ENCODE peak calls at places on chromosome 5, in seven cellular contexts. J is Right ventricle myocardium superior; G is anterior cingulate cortex; D is NCI-H1436; I is body of pancreas; O is CD4-positive, CD25-positive, alpha-beta regulatory T cell; M is stimulated activated CD4-positive, alpha-beta T cell treated with anti-CD3 and anti-CD28 coated beads, Interleukin-4, amount 100 ng/mL, for 4 hours. S is an unnamed sample.

GRCh38 chr5:137217599-137218200 is 281.4 kb downstream of the SPOCK1 start:
- DNase-seq in I (no peak), D (no peak), G (no peak), J (no peak), M (no peak), O (no peak), S (no peak)

GRCh38 chr5:77915346-77915745 is 139.2 kb upstream of the TBCA start:
- DNase-seq in I (no peak), G (no peak), M (no peak), J (no peak), D (no peak), O (no peak), S (no peak)

GRCh38 chr5:82745016-82745415 is 332.2 kb downstream of the TMEM167A start:
- DNase-seq in D (no peak), I (no peak), M (no peak), G (no peak), O (no peak), J (no peak), S (no peak)

GRCh38 chr5:143051244-143052058 is 281.3 kb downstream of the ARHGAP26 start:
- DNase-seq in D (peak), O (no peak), M (no peak), J (no peak), G (no peak), I (peak), S (no peak)

GRCh38 chr5:97408331-97408730 is 225.3 kb upstream of the RIOK2 start:
- DNase-seq in D (no peak), J (no peak), M (no peak), I (no peak), O (no peak), G (no peak), S (no peak)

GRCh38 chr5:152237531-152237930 is 167.5 kb downstream of the NMUR2 start:
- DNase-seq in D (no peak), O (no peak), J (no peak), I (no peak), M (no peak), G (no peak), S (no peak)

GRCh38 chr5:102295534-102296228 is 403 bp downstream of the SLCO4C1 start:
- DNase-seq in O (no peak), D (no peak), I (peak), G (no peak), J (peak), M (no peak), S (peak)

GRCh38 chr5:171391996-171392577 is 4.4 kb downstream of the NPM1 start:
- DNase-seq in I (no peak), D (no peak), J (no peak), M (no peak), G (no peak), O (no peak), S (no peak)

GRCh38 chr5:171492781-171493180 is 73.3 kb downstream of the FGF18 start:
- DNase-seq in I (no peak), M (no peak), D (no peak), O (no peak), J (no peak), G (no peak), S (no peak)

GRCh38 chr5:58751222-58751621 is 168.3 kb downstream of the RAB3C start:
- DNase-seq in M (no peak), J (no peak), G (no peak), I (no peak), O (no peak), D (no peak), S (no peak)

GRCh38 chr5:65868509-65868908 is 57.9 kb upstream of the ERBIN start:
- DNase-seq in M (no peak), J (no peak), G (no peak), I (no peak), D (no peak), O (no peak), S (no peak)

GRCh38 chr5:2776338-2777302 is 25.1 kb upstream of the IRX2 start:
- DNase-seq in M (no peak), G (no peak), J (no peak), D (no peak), O (no peak), I (no peak), S (no peak)

GRCh38 chr5:111326551-111326950 is 102.4 kb downstream of the CAMK4 start:
- DNase-seq in D (no peak), O (no peak), J (no peak), G (no peak), I (no peak), M (no peak), S (no peak)